ENCODE peak calls at places on chromosome 3, in four cellular contexts. S is HepG2, B is GM12891, J is K562. N is an unnamed sample.

GRCh38 chr3:50807266-50807665 is 132.5 kb downstream of the DOCK3 start:
- DNase-seq in S (no peak), B (no peak), J (peak; percentile 1), N (no peak)

GRCh38 chr3:138949002-138949418 is 2.0 kb downstream of the FOXL2NB start:
- DNase-seq in S (no peak), B (no peak), J (no peak), N (no peak)

GRCh38 chr3:187481426-187481825 is 113.2 kb downstream of the RTP4 start:
- DNase-seq in S (no peak), B (no peak), J (no peak), N (no peak)

GRCh38 chr3:32000877-32001276 is 19.3 kb downstream of the ZNF860 start:
- DNase-seq in S (no peak), B (no peak), J (no peak), N (no peak)

GRCh38 chr3:184172681-184173373 is 1.8 kb upstream of the AP2M1 start:
- DNase-seq in S (no peak), B (no peak), J (no peak), N (no peak)

GRCh38 chr3:124837065-124837464 is 50.1 kb downstream of the ITGB5 start:
- DNase-seq in S (no peak), B (no peak), J (no peak), N (no peak)

GRCh38 chr3:33426068-33426467 is 14.1 kb downstream of the UBP1 start:
- DNase-seq in S (no peak), B (no peak), J (no peak), N (no peak)

GRCh38 chr3:44021646-44022594 is 219.8 kb upstream of the TOPAZ1 start:
- DNase-seq in S (no peak), B (no peak), J (no peak), N (no peak)

GRCh38 chr3:69784854-69785523 is 45.7 kb downstream of the MITF start:
- DNase-seq in S (no peak), B (no peak), J (peak; percentile 57), N (no peak)

GRCh38 chr3:197516517-197516889 is 39.3 kb downstream of the BDH1 start:
- DNase-seq in S (peak; percentile 78), B (no peak), J (peak; percentile 71), N (no peak)

GRCh38 chr3:197494366-197495058 is 61.3 kb downstream of the BDH1 start:
- DNase-seq in S (peak; percentile 71), B (no peak), J (no peak), N (no peak)

GRCh38 chr3:55481067-55481917 is 5.8 kb downstream of the WNT5A start:
- DNase-seq in S (no peak), B (no peak), J (no peak), N (no peak)

GRCh38 chr3:165254812-165255211 is 58.6 kb upstream of the SLITRK3 start:
- DNase-seq in S (peak; percentile 16), B (no peak), J (no peak), N (no peak)

GRCh38 chr3:12884104-12884742 is 42.9 kb upstream of the RPL32 start:
- DNase-seq in S (no peak), B (no peak), J (no peak), N (no peak)

GRCh38 chr3:142690613-142691012 is 33.2 kb upstream of the TRPC1 start:
- DNase-seq in S (no peak), B (no peak), J (no peak), N (no peak)

GRCh38 chr3:187997490-187997889 is 156.5 kb upstream of the LPP start:
- DNase-seq in S (no peak), B (no peak), J (no peak), N (no peak)

GRCh38 chr3:123694377-123695147 is 109.7 kb upstream of the HACD2 start:
- DNase-seq in S (no peak), B (no peak), J (no peak), N (no peak)

GRCh38 chr3:123832712-123833397 is 51.3 kb downstream of the MYLK start:
- DNase-seq in S (no peak), B (no peak), J (no peak), N (no peak)

GRCh38 chr3:61925721-61926120 is 364.4 kb downstream of the PTPRG start:
- DNase-seq in S (no peak), B (no peak), J (no peak), N (no peak)

GRCh38 chr3:39141211-39141995 is 12.0 kb downstream of the CSRNP1 start:
- DNase-seq in S (no peak), B (no peak), J (peak; percentile 34), N (no peak)

GRCh38 chr3:113546414-113546893 is 14.1 kb downstream of the SIDT1 start:
- DNase-seq in S (no peak), B (peak; percentile 11), J (no peak), N (no peak)

GRCh38 chr3:185702564-185703225 is 116.6 kb downstream of the SENP2 start:
- DNase-seq in S (no peak), B (no peak), J (peak; percentile 33), N (no peak)
- TF ChIP-seq POLR2A in S (no peak), B (no peak), J (no peak), N (no peak)

DNA sequence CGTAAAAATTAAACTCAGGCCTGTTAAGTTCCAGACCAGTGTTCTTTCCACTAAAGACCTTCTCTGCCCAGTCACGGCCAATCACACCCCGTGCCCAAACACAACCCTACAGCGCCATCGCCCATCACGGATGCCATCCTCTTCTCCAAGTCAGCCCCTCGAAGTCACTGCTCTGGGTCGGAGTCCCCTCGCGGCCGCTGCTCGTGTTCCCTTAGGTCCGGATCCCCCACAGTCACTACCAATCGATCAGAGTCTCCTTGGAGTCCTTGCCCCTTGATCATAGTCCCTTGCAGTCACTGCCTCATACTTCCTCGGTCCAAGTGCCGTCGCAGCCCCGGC is 491 bp downstream of the PCYT1A start:
- DNase-seq in S (no peak), B (no peak), J (no peak), N (no peak)
- TF ChIP-seq TAF1 in S (no peak), B (no peak), J (no peak), N (no peak)

GRCh38 chr3:48594431-48595049 is 589 bp downstream of the COL7A1 start:
- DNase-seq in S (no peak), B (no peak), J (peak; percentile 9), N (no peak)
- TF ChIP-seq POLR2A in S (no peak), B (no peak), J (no peak), N (no peak)

GRCh38 chr3:106332884-106333283 is 464.1 kb upstream of the CBLB start:
- DNase-seq in S (no peak), B (no peak), J (no peak), N (no peak)
- TF ChIP-seq TAF1 in S (no peak), B (no peak), J (no peak), N (no peak)

N was measured in GM12892.